ENCODE peak calls at places on chromosomes 6 and 20, in four cellular contexts. One of them, this sample, is unnamed. For H3K27me3, the result is how much of the 10 kb centered on the place peaks cover.

GRCh38 chr6:7166410-7167293 is 58.9 kb downstream of the RREB1 start:
- DNase-seq in fibroblast of lung: peak
- DNase-seq in sigmoid colon: no peak
- DNase-seq in lower lobe of right lung: peak
- DNase-seq in this sample: no peak

GRCh38 chr6:27812078-27812804 is 100.0 kb downstream of the OR2B2 start:
- DNase-seq in fibroblast of lung: no peak
- DNase-seq in sigmoid colon: no peak
- DNase-seq in lower lobe of right lung: no peak
- DNase-seq in this sample: no peak

GRCh38 chr6:17816921-17817611 is 110.3 kb upstream of the NUP153 start:
- DNase-seq in fibroblast of lung: peak
- DNase-seq in sigmoid colon: no peak
- DNase-seq in lower lobe of right lung: no peak
- DNase-seq in this sample: no peak

GRCh38 chr20:45269056-45269455 is 14.7 kb upstream of the SLPI start:
- DNase-seq in fibroblast of lung: no peak
- DNase-seq in sigmoid colon: no peak
- DNase-seq in lower lobe of right lung: no peak
- DNase-seq in this sample: no peak

GRCh38 chr20:17904027-17904426 is 64.6 kb downstream of the SNX5 start:
- DNase-seq in fibroblast of lung: no peak
- DNase-seq in sigmoid colon: no peak
- DNase-seq in lower lobe of right lung: no peak
- DNase-seq in this sample: no peak

GRCh38 chr6:146785001-146785585 is 186.3 kb downstream of the ADGB start:
- DNase-seq in fibroblast of lung: peak
- DNase-seq in sigmoid colon: no peak
- DNase-seq in lower lobe of right lung: no peak
- DNase-seq in this sample: no peak

GRCh38 chr6:168514216-168514615 is 73.2 kb downstream of the SMOC2 start:
- DNase-seq in fibroblast of lung: no peak
- DNase-seq in sigmoid colon: peak
- DNase-seq in lower lobe of right lung: no peak
- DNase-seq in this sample: no peak

GRCh38 chr6:152746172-152746553 is 4.4 kb upstream of the VIP start:
- DNase-seq in fibroblast of lung: peak
- DNase-seq in sigmoid colon: no peak
- DNase-seq in lower lobe of right lung: no peak
- DNase-seq in this sample: no peak

GRCh38 chr6:25844518-25844917 is 12.7 kb upstream of the SLC17A1 start:
- DNase-seq in fibroblast of lung: no peak
- DNase-seq in sigmoid colon: no peak
- DNase-seq in lower lobe of right lung: no peak
- DNase-seq in this sample: no peak

GRCh38 chr6:137904822-137905617 is 38.0 kb downstream of the TNFAIP3 start:
- DNase-seq in fibroblast of lung: no peak
- DNase-seq in sigmoid colon: no peak
- DNase-seq in lower lobe of right lung: peak
- DNase-seq in this sample: no peak

GRCh38 chr6:113317870-113318269 is 539.3 kb upstream of the MARCKS start:
- DNase-seq in fibroblast of lung: no peak
- DNase-seq in sigmoid colon: no peak
- DNase-seq in lower lobe of right lung: no peak
- DNase-seq in this sample: no peak

GRCh38 chr20:11772226-11772730 is 145.4 kb upstream of the BTBD3 start:
- DNase-seq in fibroblast of lung: no peak
- DNase-seq in sigmoid colon: no peak
- DNase-seq in lower lobe of right lung: no peak
- DNase-seq in this sample: no peak

GRCh38 chr6:163296835-163297519 is 117.5 kb upstream of the QKI start:
- DNase-seq in fibroblast of lung: no peak
- DNase-seq in sigmoid colon: no peak
- DNase-seq in lower lobe of right lung: no peak
- DNase-seq in this sample: no peak

GRCh38 chr6:162683135-162683534 is 44.4 kb downstream of the PRKN start:
- DNase-seq in fibroblast of lung: no peak
- DNase-seq in sigmoid colon: no peak
- DNase-seq in lower lobe of right lung: no peak
- DNase-seq in this sample: no peak

GRCh38 chr20:401682-402495 is 6.2 kb upstream of the RBCK1 start:
- DNase-seq in fibroblast of lung: peak
- DNase-seq in sigmoid colon: no peak
- DNase-seq in lower lobe of right lung: no peak
- DNase-seq in this sample: no peak

GRCh38 chr20:35514371-35514960 is 15.0 kb downstream of the C20orf173 start:
- DNase-seq in fibroblast of lung: no peak
- DNase-seq in sigmoid colon: no peak
- DNase-seq in lower lobe of right lung: no peak
- DNase-seq in this sample: no peak

GRCh38 chr6:28537509-28538140 is 11.9 kb downstream of the GPX5 start:
- DNase-seq in fibroblast of lung: peak
- DNase-seq in sigmoid colon: no peak
- DNase-seq in lower lobe of right lung: no peak
- DNase-seq in this sample: no peak

GRCh38 chr6:33412140-33413009 is 1.6 kb downstream of the PHF1 start:
- DNase-seq in fibroblast of lung: no peak
- DNase-seq in sigmoid colon: no peak
- DNase-seq in lower lobe of right lung: no peak
- DNase-seq in this sample: no peak

GRCh38 chr6:87763901-87764300 is 61.9 kb upstream of the AKIRIN2 start:
- DNase-seq in fibroblast of lung: peak
- DNase-seq in sigmoid colon: no peak
- DNase-seq in lower lobe of right lung: no peak
- DNase-seq in this sample: no peak

GRCh38 chr6:158852312-158853071 is 33.3 kb upstream of the EZR start:
- DNase-seq in fibroblast of lung: no peak
- DNase-seq in sigmoid colon: no peak
- DNase-seq in lower lobe of right lung: no peak
- DNase-seq in this sample: no peak

GRCh38 chr6:47587503-47587902 is 109.9 kb downstream of the CD2AP start:
- DNase-seq in fibroblast of lung: no peak
- DNase-seq in sigmoid colon: no peak
- DNase-seq in lower lobe of right lung: no peak
- DNase-seq in this sample: no peak
- H3K4me3 ChIP-seq in fibroblast of lung: no peak
- H3K4me3 ChIP-seq in sigmoid colon: no peak
- H3K4me3 ChIP-seq in lower lobe of right lung: no peak
- H3K4me3 ChIP-seq in this sample: no peak

GRCh38 chr20:39825950-39826349 is 863.1 kb downstream of the MAFB start:
- DNase-seq in fibroblast of lung: no peak
- DNase-seq in sigmoid colon: no peak
- DNase-seq in lower lobe of right lung: no peak
- DNase-seq in this sample: no peak
- H3K27ac ChIP-seq in fibroblast of lung: no peak
- H3K27ac ChIP-seq in sigmoid colon: no peak
- H3K27ac ChIP-seq in lower lobe of right lung: no peak
- H3K27ac ChIP-seq in this sample: no peak

GRCh38 chr6:149985506-149985937 is 21.8 kb downstream of the ULBP1 start:
- DNase-seq in fibroblast of lung: no peak
- DNase-seq in sigmoid colon: no peak
- DNase-seq in lower lobe of right lung: no peak
- DNase-seq in this sample: no peak

GRCh38 chr6:149979293-149979692 is 15.6 kb downstream of the ULBP1 start:
- DNase-seq in fibroblast of lung: no peak
- DNase-seq in sigmoid colon: no peak
- DNase-seq in lower lobe of right lung: no peak
- DNase-seq in this sample: no peak

GRCh38 chr6:149984778-149985177 is 21.0 kb downstream of the ULBP1 start:
- DNase-seq in fibroblast of lung: no peak
- DNase-seq in sigmoid colon: no peak
- DNase-seq in lower lobe of right lung: no peak
- DNase-seq in this sample: no peak

GRCh38 chr6:149987602-149988107 is 23.9 kb downstream of the ULBP1 start:
- DNase-seq in fibroblast of lung: no peak
- DNase-seq in sigmoid colon: no peak
- DNase-seq in lower lobe of right lung: no peak
- DNase-seq in this sample: no peak

GRCh38 chr6:149983145-149983544 is 19.4 kb downstream of the ULBP1 start:
- DNase-seq in fibroblast of lung: no peak
- DNase-seq in sigmoid colon: peak
- DNase-seq in lower lobe of right lung: no peak
- DNase-seq in this sample: no peak
- H3K27me3 ChIP-seq in fibroblast of lung: under half
- H3K27me3 ChIP-seq in sigmoid colon: half or more
- H3K27me3 ChIP-seq in lower lobe of right lung: half or more
- H3K27me3 ChIP-seq in this sample: half or more

GRCh38 chr6:11381801-11382513 is 149.5 kb upstream of the NEDD9 start:
- DNase-seq in fibroblast of lung: no peak
- DNase-seq in sigmoid colon: no peak
- DNase-seq in lower lobe of right lung: peak
- DNase-seq in this sample: peak
- H3K4me3 ChIP-seq in fibroblast of lung: no peak
- H3K4me3 ChIP-seq in sigmoid colon: no peak
- H3K4me3 ChIP-seq in lower lobe of right lung: peak
- H3K4me3 ChIP-seq in this sample: peak

DNA sequence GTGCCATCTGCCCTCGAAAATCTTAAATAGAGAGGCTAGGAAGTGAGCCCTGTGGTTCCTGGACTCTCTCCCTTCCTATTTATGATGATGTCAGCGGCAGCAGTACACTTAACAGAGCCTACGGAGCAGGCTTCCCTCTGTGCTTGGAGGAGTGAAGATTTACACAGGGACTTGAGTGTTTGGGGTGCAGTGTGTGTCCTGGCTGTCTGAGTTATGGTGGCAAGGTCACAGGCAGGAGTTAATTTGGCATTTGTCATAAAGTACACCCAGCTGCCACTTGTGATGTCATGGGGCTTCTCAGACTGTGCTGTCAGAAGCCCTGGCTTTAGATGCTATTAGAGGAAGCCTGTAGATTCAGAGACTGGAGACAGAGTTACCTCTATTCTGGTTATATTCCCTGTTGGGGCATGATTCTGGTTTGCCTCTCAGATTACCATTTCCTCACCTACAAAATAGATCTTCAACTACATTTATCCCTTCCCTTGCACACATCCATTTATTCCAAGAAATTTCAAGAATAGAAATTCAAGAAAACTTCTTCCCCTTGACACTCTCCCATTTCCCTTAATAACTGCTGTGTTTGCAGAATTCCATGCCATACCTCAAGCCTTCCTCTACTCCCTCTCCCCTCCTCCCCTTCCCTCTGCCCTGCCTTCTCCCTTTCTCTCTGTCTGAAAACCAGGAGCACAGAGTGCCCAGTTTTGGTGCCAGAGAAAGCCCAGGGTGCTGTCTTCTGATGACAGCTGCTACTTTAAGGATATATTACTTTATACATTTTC is 72.1 kb downstream of the SLC24A3 start:
- DNase-seq in fibroblast of lung: no peak
- DNase-seq in sigmoid colon: peak
- DNase-seq in lower lobe of right lung: no peak
- DNase-seq in this sample: no peak
- H3K27ac ChIP-seq in fibroblast of lung: no peak
- H3K27ac ChIP-seq in sigmoid colon: peak
- H3K27ac ChIP-seq in lower lobe of right lung: no peak
- H3K27ac ChIP-seq in this sample: no peak

GRCh38 chr6:1621328-1621701 is 11.6 kb downstream of the FOXC1 start:
- DNase-seq in fibroblast of lung: no peak
- DNase-seq in sigmoid colon: peak
- DNase-seq in lower lobe of right lung: no peak
- DNase-seq in this sample: no peak
- H3K27me3 ChIP-seq in fibroblast of lung: under half
- H3K27me3 ChIP-seq in sigmoid colon: half or more
- H3K27me3 ChIP-seq in lower lobe of right lung: half or more
- H3K27me3 ChIP-seq in this sample: half or more

DNA sequence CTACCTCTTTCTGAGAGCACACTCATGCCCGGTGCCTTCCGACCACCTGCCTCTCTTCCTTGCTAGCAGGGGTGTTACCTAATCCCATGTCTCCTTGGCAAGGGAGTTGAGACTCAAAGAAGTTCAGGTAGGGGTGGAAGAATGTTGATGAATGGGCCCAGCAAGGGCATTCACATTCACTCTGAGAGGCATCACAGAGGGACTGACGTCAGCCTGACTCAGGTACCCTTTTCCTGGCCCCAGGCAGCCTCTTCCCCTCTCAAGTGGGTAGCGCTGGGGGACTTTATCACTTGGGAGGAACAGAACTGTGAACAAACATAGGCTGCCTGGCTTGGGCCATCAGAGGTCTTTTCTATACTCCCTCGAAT is 35.3 kb downstream of the HM13 start:
- DNase-seq in fibroblast of lung: no peak
- DNase-seq in sigmoid colon: no peak
- DNase-seq in lower lobe of right lung: no peak
- DNase-seq in this sample: no peak
- H3K4me3 ChIP-seq in fibroblast of lung: no peak
- H3K4me3 ChIP-seq in sigmoid colon: no peak
- H3K4me3 ChIP-seq in lower lobe of right lung: no peak
- H3K4me3 ChIP-seq in this sample: no peak

DNA sequence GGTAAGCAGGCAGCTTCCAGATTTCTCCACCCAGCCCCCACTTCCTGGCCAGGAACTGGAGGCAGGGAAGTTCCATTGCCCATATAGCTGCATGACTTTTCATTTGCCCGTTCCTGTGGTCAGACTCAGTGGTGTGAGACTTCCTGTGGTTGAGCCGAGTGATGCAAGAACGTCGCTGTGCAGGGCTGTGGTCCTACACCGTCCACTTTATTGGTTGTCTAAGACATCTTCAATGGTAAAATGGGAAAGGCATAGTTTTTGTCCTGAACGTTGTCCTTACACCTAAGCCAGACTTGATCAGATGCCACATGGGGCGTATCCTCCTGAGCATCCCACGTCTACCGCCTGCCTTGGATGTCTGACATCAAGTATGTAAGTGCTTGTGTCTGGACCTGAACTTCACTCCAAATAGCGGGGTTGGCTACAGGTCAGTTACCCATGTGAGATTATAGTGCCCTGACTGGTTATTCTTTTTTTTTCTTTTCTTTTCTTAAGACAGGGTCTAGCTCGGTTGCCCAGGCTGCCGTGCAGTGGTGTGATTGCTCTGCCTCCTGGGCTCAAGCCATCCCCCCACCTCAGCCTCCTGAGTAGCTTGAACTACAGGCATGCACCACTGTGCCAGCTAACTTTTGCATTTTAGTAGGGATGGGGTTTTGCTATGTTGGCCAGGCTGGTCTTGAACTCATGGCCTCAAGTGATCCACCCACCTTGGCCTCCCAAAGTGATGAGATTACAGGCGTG is 25.9 kb upstream of the GTSF1L start:
- DNase-seq in fibroblast of lung: peak
- DNase-seq in sigmoid colon: no peak
- DNase-seq in lower lobe of right lung: peak
- DNase-seq in this sample: peak
- H3K27ac ChIP-seq in fibroblast of lung: peak
- H3K27ac ChIP-seq in sigmoid colon: no peak
- H3K27ac ChIP-seq in lower lobe of right lung: no peak
- H3K27ac ChIP-seq in this sample: no peak

GRCh38 chr6:166192557-166192956 is 24.9 kb upstream of the TBXT start:
- DNase-seq in fibroblast of lung: no peak
- DNase-seq in sigmoid colon: no peak
- DNase-seq in lower lobe of right lung: no peak
- DNase-seq in this sample: no peak
- H3K27me3 ChIP-seq in fibroblast of lung: under half
- H3K27me3 ChIP-seq in sigmoid colon: under half
- H3K27me3 ChIP-seq in lower lobe of right lung: under half
- H3K27me3 ChIP-seq in this sample: under half

This sample was measured in upper lobe of right lung.